ENCODE peak calls at places on chromosome 12, in five cellular contexts. K is WTC11, P is foreskin keratinocyte, L is A549, U is naive B cell. G is an unnamed sample.

GRCh38 chr12:49984476-49984890 is 11.7 kb downstream of the AQP6 start:
- ATAC-seq in K (no peak), P (no peak), L (peak; percentile 22), U (no peak), G (no peak)

GRCh38 chr12:1013618-1014489 is 22.8 kb downstream of the ERC1 start:
- ATAC-seq in K (no peak), P (peak; percentile 98), L (peak; percentile 98), U (no peak), G (peak; percentile 93)

GRCh38 chr12:96146747-96147146 is 47.4 kb upstream of the ELK3 start:
- ATAC-seq in K (no peak), P (no peak), L (no peak), U (peak; percentile 44), G (peak; percentile 59)

GRCh38 chr12:131052891-131053290 is 99.2 kb downstream of the ADGRD1 start:
- ATAC-seq in K (no peak), P (no peak), L (no peak), U (no peak), G (no peak)

GRCh38 chr12:22256076-22256475 is 78.4 kb downstream of the ST8SIA1 start:
- ATAC-seq in K (no peak), P (no peak), L (no peak), U (no peak), G (no peak)

GRCh38 chr12:26825459-26826016 is 7.5 kb downstream of the ITPR2 start:
- ATAC-seq in K (no peak), P (no peak), L (no peak), U (no peak), G (no peak)

GRCh38 chr12:130137141-130138018 is 24.9 kb upstream of the FZD10 start:
- ATAC-seq in K (peak; percentile 43), P (peak; percentile 94), L (peak; percentile 44), U (no peak), G (peak; percentile 74)

GRCh38 chr12:69196302-69197288 is 42.8 kb upstream of the CPSF6 start:
- ATAC-seq in K (peak; percentile 50), P (no peak), L (peak; percentile 61), U (no peak), G (no peak)

GRCh38 chr12:128365831-128366231 is 98.9 kb downstream of the TMEM132C start:
- ATAC-seq in K (no peak), P (no peak), L (peak; percentile 33), U (no peak), G (no peak)

GRCh38 chr12:5392961-5393360 is 38.9 kb upstream of the NTF3 start:
- ATAC-seq in K (no peak), P (no peak), L (no peak), U (no peak), G (no peak)

GRCh38 chr12:19744760-19745218 is 305.5 kb downstream of the AEBP2 start:
- ATAC-seq in K (no peak), P (no peak), L (no peak), U (no peak), G (no peak)

GRCh38 chr12:41801261-41801660 is 343.4 kb downstream of the GXYLT1 start:
- ATAC-seq in K (no peak), P (no peak), L (no peak), U (no peak), G (no peak)

GRCh38 chr12:2642176-2642892 is 152.4 kb upstream of the FKBP4 start:
- ATAC-seq in K (no peak), P (no peak), L (no peak), U (no peak), G (no peak)

GRCh38 chr12:94427520-94428381 is 31.9 kb downstream of the CEP83 start:
- ATAC-seq in K (no peak), P (no peak), L (no peak), U (no peak), G (no peak)

GRCh38 chr12:70698345-70698744 is 61.1 kb upstream of the PTPRB start:
- ATAC-seq in K (no peak), P (no peak), L (no peak), U (no peak), G (no peak)

GRCh38 chr12:122726056-122726558 is 4.5 kb downstream of the HCAR1 start:
- ATAC-seq in K (peak; percentile 53), P (peak; percentile 83), L (peak; percentile 19), U (peak; percentile 43), G (no peak)

GRCh38 chr12:30613119-30613830 is 82.4 kb downstream of the IPO8 start:
- ATAC-seq in K (no peak), P (peak; percentile 12), L (peak; percentile 53), U (no peak), G (no peak)

GRCh38 chr12:4978737-4979136 is 64.9 kb upstream of the KCNA5 start:
- ATAC-seq in K (peak; percentile 44), P (no peak), L (no peak), U (no peak), G (no peak)

GRCh38 chr12:122403831-122404230 is 18.6 kb downstream of the CLIP1 start:
- ATAC-seq in K (no peak), P (no peak), L (no peak), U (peak; percentile 9), G (peak; percentile 7)